ENCODE peak calls at places on chromosomes 11 and 22, in ten cellular contexts. One of them, this sample, is unnamed.

GRCh38 chr11:112509300-112509699 is 248.6 kb upstream of the PLET1 start:
- DNase-seq in SK-N-SH: no peak
- DNase-seq in astrocyte of the spinal cord: no peak
- DNase-seq in stimulated activated CD8-positive, alpha-beta memory T cell treated with anti-CD3 and anti-CD28 coated beads, Interleukin-15, amount 100 ng/mL, for 1 hour: no peak
- DNase-seq in lower lobe of right lung: no peak
- DNase-seq in NCI-H1105 treated with DMSO at 0.1 percent for 48 hours: no peak
- DNase-seq in stimulated activated CD4-positive, alpha-beta T cell treated with anti-CD3 and anti-CD28 coated beads, Interleukin-1b, Interleukin-23, amount 100 ng/mL, for 24 hours: no peak
- DNase-seq in adipocyte: no peak
- DNase-seq in activated CD4-positive, alpha-beta T cell treated with anti-CD3 and anti-CD28 coated beads, Interleukin-2, amount 10 ng/mL, durations not matched to agents 7 days and 5 days: no peak
- DNase-seq in adrenal gland: no peak
- DNase-seq in this sample: no peak

GRCh38 chr11:121328213-121328966 is 35.8 kb downstream of the SC5D start:
- DNase-seq in SK-N-SH: no peak
- DNase-seq in astrocyte of the spinal cord: no peak
- DNase-seq in stimulated activated CD8-positive, alpha-beta memory T cell treated with anti-CD3 and anti-CD28 coated beads, Interleukin-15, amount 100 ng/mL, for 1 hour: no peak
- DNase-seq in lower lobe of right lung: no peak
- DNase-seq in NCI-H1105 treated with DMSO at 0.1 percent for 48 hours: no peak
- DNase-seq in stimulated activated CD4-positive, alpha-beta T cell treated with anti-CD3 and anti-CD28 coated beads, Interleukin-1b, Interleukin-23, amount 100 ng/mL, for 24 hours: no peak
- DNase-seq in adipocyte: no peak
- DNase-seq in activated CD4-positive, alpha-beta T cell treated with anti-CD3 and anti-CD28 coated beads, Interleukin-2, amount 10 ng/mL, durations not matched to agents 7 days and 5 days: peak
- DNase-seq in adrenal gland: no peak
- DNase-seq in this sample: no peak

GRCh38 chr22:49536571-49537131 is 291.0 kb downstream of the BRD1 start:
- DNase-seq in SK-N-SH: no peak
- DNase-seq in astrocyte of the spinal cord: no peak
- DNase-seq in stimulated activated CD8-positive, alpha-beta memory T cell treated with anti-CD3 and anti-CD28 coated beads, Interleukin-15, amount 100 ng/mL, for 1 hour: no peak
- DNase-seq in lower lobe of right lung: no peak
- DNase-seq in NCI-H1105 treated with DMSO at 0.1 percent for 48 hours: no peak
- DNase-seq in stimulated activated CD4-positive, alpha-beta T cell treated with anti-CD3 and anti-CD28 coated beads, Interleukin-1b, Interleukin-23, amount 100 ng/mL, for 24 hours: no peak
- DNase-seq in adipocyte: no peak
- DNase-seq in activated CD4-positive, alpha-beta T cell treated with anti-CD3 and anti-CD28 coated beads, Interleukin-2, amount 10 ng/mL, durations not matched to agents 7 days and 5 days: no peak
- DNase-seq in adrenal gland: no peak
- DNase-seq in this sample: peak

GRCh38 chr22:46582281-46582811 is 37.8 kb upstream of the GRAMD4 start:
- DNase-seq in SK-N-SH: no peak
- DNase-seq in astrocyte of the spinal cord: no peak
- DNase-seq in stimulated activated CD8-positive, alpha-beta memory T cell treated with anti-CD3 and anti-CD28 coated beads, Interleukin-15, amount 100 ng/mL, for 1 hour: no peak
- DNase-seq in lower lobe of right lung: peak
- DNase-seq in NCI-H1105 treated with DMSO at 0.1 percent for 48 hours: no peak
- DNase-seq in stimulated activated CD4-positive, alpha-beta T cell treated with anti-CD3 and anti-CD28 coated beads, Interleukin-1b, Interleukin-23, amount 100 ng/mL, for 24 hours: no peak
- DNase-seq in adipocyte: no peak
- DNase-seq in activated CD4-positive, alpha-beta T cell treated with anti-CD3 and anti-CD28 coated beads, Interleukin-2, amount 10 ng/mL, durations not matched to agents 7 days and 5 days: no peak
- DNase-seq in adrenal gland: no peak
- DNase-seq in this sample: peak

GRCh38 chr22:25546242-25546641 is 18.2 kb upstream of the GRK3 start:
- DNase-seq in SK-N-SH: no peak
- DNase-seq in astrocyte of the spinal cord: no peak
- DNase-seq in stimulated activated CD8-positive, alpha-beta memory T cell treated with anti-CD3 and anti-CD28 coated beads, Interleukin-15, amount 100 ng/mL, for 1 hour: no peak
- DNase-seq in lower lobe of right lung: no peak
- DNase-seq in NCI-H1105 treated with DMSO at 0.1 percent for 48 hours: no peak
- DNase-seq in stimulated activated CD4-positive, alpha-beta T cell treated with anti-CD3 and anti-CD28 coated beads, Interleukin-1b, Interleukin-23, amount 100 ng/mL, for 24 hours: no peak
- DNase-seq in adipocyte: no peak
- DNase-seq in activated CD4-positive, alpha-beta T cell treated with anti-CD3 and anti-CD28 coated beads, Interleukin-2, amount 10 ng/mL, durations not matched to agents 7 days and 5 days: no peak
- DNase-seq in adrenal gland: no peak
- DNase-seq in this sample: no peak

GRCh38 chr11:118437046-118437735 is 899 bp downstream of the KMT2A start:
- DNase-seq in SK-N-SH: peak
- DNase-seq in astrocyte of the spinal cord: peak
- DNase-seq in stimulated activated CD8-positive, alpha-beta memory T cell treated with anti-CD3 and anti-CD28 coated beads, Interleukin-15, amount 100 ng/mL, for 1 hour: peak
- DNase-seq in lower lobe of right lung: peak
- DNase-seq in NCI-H1105 treated with DMSO at 0.1 percent for 48 hours: peak
- DNase-seq in stimulated activated CD4-positive, alpha-beta T cell treated with anti-CD3 and anti-CD28 coated beads, Interleukin-1b, Interleukin-23, amount 100 ng/mL, for 24 hours: peak
- DNase-seq in adipocyte: peak
- DNase-seq in activated CD4-positive, alpha-beta T cell treated with anti-CD3 and anti-CD28 coated beads, Interleukin-2, amount 10 ng/mL, durations not matched to agents 7 days and 5 days: peak
- DNase-seq in adrenal gland: peak
- DNase-seq in this sample: no peak

GRCh38 chr22:27669798-27670599 is 131.6 kb downstream of the MN1 start:
- DNase-seq in SK-N-SH: no peak
- DNase-seq in astrocyte of the spinal cord: no peak
- DNase-seq in stimulated activated CD8-positive, alpha-beta memory T cell treated with anti-CD3 and anti-CD28 coated beads, Interleukin-15, amount 100 ng/mL, for 1 hour: no peak
- DNase-seq in lower lobe of right lung: no peak
- DNase-seq in NCI-H1105 treated with DMSO at 0.1 percent for 48 hours: no peak
- DNase-seq in stimulated activated CD4-positive, alpha-beta T cell treated with anti-CD3 and anti-CD28 coated beads, Interleukin-1b, Interleukin-23, amount 100 ng/mL, for 24 hours: no peak
- DNase-seq in adipocyte: no peak
- DNase-seq in activated CD4-positive, alpha-beta T cell treated with anti-CD3 and anti-CD28 coated beads, Interleukin-2, amount 10 ng/mL, durations not matched to agents 7 days and 5 days: no peak
- DNase-seq in adrenal gland: peak
- DNase-seq in this sample: no peak

GRCh38 chr11:32374261-32374711 is 61.1 kb downstream of the WT1 start:
- DNase-seq in SK-N-SH: peak
- DNase-seq in astrocyte of the spinal cord: no peak
- DNase-seq in stimulated activated CD8-positive, alpha-beta memory T cell treated with anti-CD3 and anti-CD28 coated beads, Interleukin-15, amount 100 ng/mL, for 1 hour: no peak
- DNase-seq in lower lobe of right lung: no peak
- DNase-seq in NCI-H1105 treated with DMSO at 0.1 percent for 48 hours: no peak
- DNase-seq in stimulated activated CD4-positive, alpha-beta T cell treated with anti-CD3 and anti-CD28 coated beads, Interleukin-1b, Interleukin-23, amount 100 ng/mL, for 24 hours: peak
- DNase-seq in adipocyte: peak
- DNase-seq in activated CD4-positive, alpha-beta T cell treated with anti-CD3 and anti-CD28 coated beads, Interleukin-2, amount 10 ng/mL, durations not matched to agents 7 days and 5 days: peak
- DNase-seq in adrenal gland: no peak
- DNase-seq in this sample: no peak

GRCh38 chr11:6438979-6439571 is 1.7 kb downstream of the HPX start:
- DNase-seq in SK-N-SH: peak
- DNase-seq in astrocyte of the spinal cord: peak
- DNase-seq in stimulated activated CD8-positive, alpha-beta memory T cell treated with anti-CD3 and anti-CD28 coated beads, Interleukin-15, amount 100 ng/mL, for 1 hour: no peak
- DNase-seq in lower lobe of right lung: no peak
- DNase-seq in NCI-H1105 treated with DMSO at 0.1 percent for 48 hours: peak
- DNase-seq in stimulated activated CD4-positive, alpha-beta T cell treated with anti-CD3 and anti-CD28 coated beads, Interleukin-1b, Interleukin-23, amount 100 ng/mL, for 24 hours: no peak
- DNase-seq in adipocyte: peak
- DNase-seq in activated CD4-positive, alpha-beta T cell treated with anti-CD3 and anti-CD28 coated beads, Interleukin-2, amount 10 ng/mL, durations not matched to agents 7 days and 5 days: peak
- DNase-seq in adrenal gland: peak
- DNase-seq in this sample: no peak

GRCh38 chr11:108672113-108672512 is 7.2 kb downstream of the DDX10 start:
- DNase-seq in SK-N-SH: no peak
- DNase-seq in astrocyte of the spinal cord: peak
- DNase-seq in stimulated activated CD8-positive, alpha-beta memory T cell treated with anti-CD3 and anti-CD28 coated beads, Interleukin-15, amount 100 ng/mL, for 1 hour: no peak
- DNase-seq in lower lobe of right lung: no peak
- DNase-seq in NCI-H1105 treated with DMSO at 0.1 percent for 48 hours: no peak
- DNase-seq in stimulated activated CD4-positive, alpha-beta T cell treated with anti-CD3 and anti-CD28 coated beads, Interleukin-1b, Interleukin-23, amount 100 ng/mL, for 24 hours: no peak
- DNase-seq in adipocyte: peak
- DNase-seq in activated CD4-positive, alpha-beta T cell treated with anti-CD3 and anti-CD28 coated beads, Interleukin-2, amount 10 ng/mL, durations not matched to agents 7 days and 5 days: no peak
- DNase-seq in adrenal gland: no peak
- DNase-seq in this sample: no peak

GRCh38 chr11:2787816-2788750 is 88.3 kb upstream of the KCNQ1OT1 start:
- DNase-seq in SK-N-SH: no peak
- DNase-seq in astrocyte of the spinal cord: no peak
- DNase-seq in stimulated activated CD8-positive, alpha-beta memory T cell treated with anti-CD3 and anti-CD28 coated beads, Interleukin-15, amount 100 ng/mL, for 1 hour: no peak
- DNase-seq in lower lobe of right lung: no peak
- DNase-seq in NCI-H1105 treated with DMSO at 0.1 percent for 48 hours: no peak
- DNase-seq in stimulated activated CD4-positive, alpha-beta T cell treated with anti-CD3 and anti-CD28 coated beads, Interleukin-1b, Interleukin-23, amount 100 ng/mL, for 24 hours: no peak
- DNase-seq in adipocyte: no peak
- DNase-seq in activated CD4-positive, alpha-beta T cell treated with anti-CD3 and anti-CD28 coated beads, Interleukin-2, amount 10 ng/mL, durations not matched to agents 7 days and 5 days: no peak
- DNase-seq in adrenal gland: peak
- DNase-seq in this sample: no peak

This sample was measured in posterior vena cava.